ENCODE peak calls at places on chromosome 18, in ten cellular contexts. O is caudate nucleus; C is body of pancreas; B is T-helper 1 cell; V is activated gamma-delta T cell treated with Interleukin-2 at 50 U/mL for 16 hours; W is PC-3; R is psoas muscle; T is CD8-positive, alpha-beta T cell; M is ELF-1; I is stimulated activated CD4-positive, alpha-beta T cell treated with anti-CD3 and anti-CD28 coated beads, Interleukin-4, amount 100 ng/mL, for 24 hours. X is an unnamed sample.

GRCh38 chr18:76685860-76686259 is 136.5 kb upstream of the ZNF236 start:
- DNase-seq in C (no peak), O (no peak), M (no peak), W (no peak), T (no peak), V (no peak), B (no peak), I (no peak), R (no peak), X (no peak)

GRCh38 chr18:12233378-12233777 is 20.8 kb upstream of the CIDEA start:
- DNase-seq in V (no peak), R (no peak), B (no peak), W (no peak), O (no peak), M (peak), C (no peak), T (no peak), I (no peak), X (no peak)

GRCh38 chr18:48926420-48926857 is 24.3 kb downstream of the SMAD7 start:
- DNase-seq in M (no peak), W (no peak), R (no peak), C (peak), V (no peak), B (no peak), I (no peak), T (no peak), O (no peak), X (no peak)

GRCh38 chr18:39604836-39605235 is 2039.2 kb upstream of the CELF4 start:
- DNase-seq in R (no peak), M (no peak), V (no peak), I (no peak), B (no peak), O (no peak), C (no peak), T (no peak), W (peak), X (peak)

GRCh38 chr18:55811964-55812363 is 224.0 kb upstream of the TCF4 start:
- DNase-seq in I (no peak), V (no peak), C (no peak), T (no peak), M (no peak), R (no peak), W (peak), B (no peak), O (no peak), X (no peak)

GRCh38 chr18:32271649-32272324 is 81.9 kb downstream of the MEP1B start:
- DNase-seq in I (peak), B (no peak), V (no peak), T (no peak), W (peak), O (peak), M (peak), C (no peak), R (no peak), X (no peak)

GRCh38 chr18:76914796-76915195 is 92.4 kb downstream of the ZNF236 start:
- DNase-seq in M (no peak), B (no peak), V (no peak), T (no peak), C (no peak), O (no peak), I (no peak), W (no peak), R (no peak), X (no peak)

GRCh38 chr18:60090170-60090569 is 190.4 kb downstream of the PMAIP1 start:
- DNase-seq in C (no peak), I (no peak), T (no peak), R (no peak), W (peak), O (no peak), M (no peak), V (no peak), B (no peak), X (no peak)

GRCh38 chr18:2547477-2548087 is 23.7 kb downstream of the METTL4 start:
- DNase-seq in I (no peak), R (no peak), C (no peak), W (peak), B (peak), O (no peak), T (no peak), V (no peak), M (no peak), X (no peak)

GRCh38 chr18:58091099-58091611 is 47.1 kb downstream of the NEDD4L start:
- DNase-seq in R (no peak), O (no peak), B (peak), M (no peak), C (peak), W (peak), T (no peak), I (no peak), V (no peak), X (no peak)

GRCh38 chr18:63299837-63300787 is 19.5 kb downstream of the BCL2 start:
- DNase-seq in V (no peak), B (peak), C (no peak), W (no peak), T (no peak), M (no peak), O (no peak), I (peak), R (no peak), X (no peak)

GRCh38 chr18:50044402-50044801 is 150.5 kb downstream of the MYO5B start:
- DNase-seq in B (no peak), M (peak), I (no peak), C (peak), R (no peak), T (no peak), O (no peak), W (no peak), V (no peak), X (no peak)

GRCh38 chr18:56076735-56077134 is 488.7 kb upstream of the TCF4 start:
- DNase-seq in V (no peak), B (no peak), R (no peak), W (peak), C (no peak), M (no peak), I (no peak), O (no peak), T (no peak), X (no peak)

GRCh38 chr18:7290077-7290476 is 59.2 kb downstream of the LRRC30 start:
- DNase-seq in O (no peak), W (no peak), M (no peak), R (no peak), V (no peak), T (no peak), B (no peak), I (no peak), C (no peak), X (no peak)

GRCh38 chr18:40157120-40157519 is 1797.9 kb upstream of the PIK3C3 start:
- DNase-seq in T (no peak), R (no peak), I (no peak), V (no peak), C (no peak), B (no peak), O (no peak), M (no peak), W (no peak), X (no peak)

GRCh38 chr18:13495980-13496379 is 230.4 kb downstream of the FAM210A start:
- DNase-seq in R (no peak), O (no peak), B (no peak), M (no peak), T (no peak), W (no peak), C (no peak), I (no peak), V (no peak), X (no peak)

GRCh38 chr18:78624646-78625279 is 354.9 kb upstream of the SALL3 start:
- DNase-seq in O (no peak), W (no peak), B (no peak), I (no peak), R (no peak), V (no peak), T (no peak), C (no peak), M (peak), X (no peak)

GRCh38 chr18:12750076-12750707 is 47.4 kb downstream of the PSMG2 start:
- DNase-seq in M (no peak), V (no peak), C (no peak), I (no peak), R (no peak), T (no peak), W (no peak), B (peak), O (no peak), X (no peak)

GRCh38 chr18:9536354-9537152 is 61.2 kb downstream of the RALBP1 start:
- DNase-seq in V (no peak), I (no peak), C (no peak), T (no peak), M (no peak), R (no peak), B (no peak), W (peak), O (no peak), X (no peak)

GRCh38 chr18:57915848-57916596 is 112.9 kb upstream of the ATP8B1 start:
- DNase-seq in I (no peak), R (no peak), T (no peak), V (no peak), M (no peak), C (peak), O (peak), B (peak), W (no peak), X (no peak)

GRCh38 chr18:40387130-40387821 is 1567.8 kb upstream of the PIK3C3 start:
- DNase-seq in W (no peak), B (no peak), I (no peak), R (no peak), M (no peak), T (no peak), C (no peak), V (no peak), O (no peak), X (no peak)

GRCh38 chr18:39600894-39601293 is 2035.3 kb upstream of the CELF4 start:
- DNase-seq in C (no peak), W (no peak), T (no peak), B (no peak), R (no peak), V (no peak), I (no peak), O (peak), M (no peak), X (no peak)

GRCh38 chr18:58355243-58355642 is 273.6 kb downstream of the ALPK2 start:
- DNase-seq in O (no peak), B (no peak), T (no peak), R (no peak), M (no peak), V (no peak), I (no peak), C (no peak), W (peak), X (no peak)

GRCh38 chr18:76721207-76721996 is 101.0 kb upstream of the ZNF236 start:
- DNase-seq in I (peak), R (no peak), O (no peak), C (no peak), T (peak), M (no peak), V (peak), B (peak), W (no peak), X (no peak)

GRCh38 chr18:48136051-48136543 is 205.6 kb upstream of the SMAD2 start:
- DNase-seq in O (no peak), B (no peak), V (no peak), I (no peak), C (peak), M (no peak), W (no peak), R (peak), T (no peak), X (no peak)

GRCh38 chr18:61842146-61842545 is 50.7 kb downstream of the RNF152 start:
- DNase-seq in M (no peak), C (no peak), W (no peak), O (no peak), R (no peak), V (no peak), T (no peak), B (no peak), I (no peak), X (no peak)

GRCh38 chr18:11496561-11497172 is 112.7 kb upstream of the SLC35G4 start:
- DNase-seq in I (no peak), M (no peak), R (no peak), T (no peak), C (no peak), O (no peak), W (no peak), B (no peak), V (no peak), X (no peak)

GRCh38 chr18:49874238-49874637 is 60.9 kb upstream of the ACAA2 start:
- DNase-seq in R (no peak), T (no peak), B (no peak), O (no peak), I (no peak), C (no peak), W (no peak), V (no peak), M (no peak), X (no peak)

GRCh38 chr18:43060020-43060419 is 55.5 kb downstream of the RIT2 start:
- DNase-seq in C (no peak), I (no peak), O (no peak), T (no peak), V (no peak), M (no peak), W (no peak), R (no peak), B (no peak), X (peak)

GRCh38 chr18:75173758-75174157 is 35.2 kb downstream of the PTGR3 start:
- DNase-seq in W (no peak), M (no peak), V (no peak), B (no peak), R (no peak), O (no peak), T (no peak), I (no peak), C (no peak), X (no peak)

GRCh38 chr18:10566390-10566789 is 40.6 kb downstream of the NAPG start:
- DNase-seq in M (no peak), C (no peak), W (no peak), V (no peak), I (no peak), T (no peak), B (no peak), O (no peak), R (no peak), X (no peak)

GRCh38 chr18:5997361-5997760 is 102.0 kb upstream of the TMEM200C start:
- DNase-seq in W (no peak), O (no peak), V (no peak), R (no peak), B (no peak), M (no peak), T (no peak), C (no peak), I (no peak), X (no peak)

GRCh38 chr18:9612989-9613388 is 1.4 kb downstream of the PPP4R1 start:
- DNase-seq in O (no peak), R (no peak), I (no peak), M (no peak), V (no peak), C (no peak), W (peak), T (no peak), B (peak), X (no peak)

GRCh38 chr18:77146249-77147080 is 13.9 kb upstream of the MBP start:
- DNase-seq in B (no peak), R (no peak), V (no peak), W (no peak), T (no peak), O (no peak), M (no peak), I (no peak), C (no peak), X (no peak)

GRCh38 chr18:51807336-51807735 is 532.7 kb upstream of the DCC start:
- DNase-seq in V (no peak), I (no peak), B (no peak), C (no peak), M (no peak), R (no peak), O (no peak), W (no peak), T (no peak), X (no peak)

X was measured in smooth muscle cell of the brain vasculature.